ENCODE peak calls at places on chromosomes 2 and 18, in nine cellular contexts. J is IMR-90; X is heart right ventricle; F is brain microvascular endothelial cell; S is effector memory CD4-positive, alpha-beta T cell; I is astrocyte; V is fibroblast of lung; M is trophoblast cell; H is esophagus squamous epithelium. B is an unnamed sample.
A peak's percentile ranks its signal among the peaks of the same experiment; 100 is the strongest.

GRCh38 chr2:133967326-133967725 is 286.5 kb upstream of the MGAT5 start:
- DNase-seq in M (no peak), H (no peak), J (no peak), X (no peak), F (no peak), V (no peak), S (no peak), I (no peak), B (no peak)

GRCh38 chr2:225670111-225670974 is 270.8 kb downstream of the NYAP2 start:
- DNase-seq in M (no peak), F (peak; percentile 2), V (peak; percentile 47), X (no peak), I (peak; percentile 35), S (no peak), J (peak; percentile 74), H (no peak), B (no peak)

GRCh38 chr2:20141056-20141762 is 83.7 kb downstream of the SDC1 start:
- DNase-seq in S (no peak), M (no peak), V (peak; percentile 96), J (peak; percentile 96), I (peak; percentile 94), X (peak; percentile 31), H (no peak), F (peak; percentile 86), B (peak; percentile 88)

GRCh38 chr2:75140288-75140687 is 59.0 kb downstream of the TACR1 start:
- DNase-seq in J (no peak), F (no peak), H (no peak), I (no peak), S (no peak), M (no peak), X (no peak), V (no peak), B (no peak)

GRCh38 chr18:8630546-8630945 is 21.3 kb downstream of the RAB12 start:
- DNase-seq in J (no peak), F (no peak), V (no peak), S (no peak), X (no peak), I (no peak), H (no peak), M (no peak), B (no peak)

GRCh38 chr2:65576861-65577601 is 144.6 kb upstream of the SPRED2 start:
- DNase-seq in I (peak; percentile 95), S (no peak), M (peak; percentile 29), X (no peak), F (peak; percentile 85), J (peak; percentile 95), H (no peak), V (peak; percentile 96), B (peak; percentile 76)

GRCh38 chr2:96953611-96954489 is 32.5 kb downstream of the FAM178B start:
- DNase-seq in I (no peak), J (no peak), V (no peak), H (no peak), S (no peak), F (no peak), M (no peak), X (no peak), B (no peak)

GRCh38 chr2:233226511-233227031 is 24.9 kb upstream of the ATG16L1 start:
- DNase-seq in J (no peak), F (no peak), S (no peak), H (no peak), X (no peak), I (no peak), M (no peak), V (no peak), B (no peak)

GRCh38 chr2:164992818-164993217 is 37.5 kb upstream of the SLC38A11 start:
- DNase-seq in X (no peak), H (no peak), F (peak; percentile 89), I (peak; percentile 82), V (peak; percentile 88), J (peak; percentile 89), M (peak; percentile 91), S (no peak), B (peak; percentile 70)

GRCh38 chr2:101808006-101808562 is 110.6 kb downstream of the MAP4K4 start:
- DNase-seq in V (no peak), H (no peak), I (no peak), M (no peak), X (no peak), J (no peak), S (no peak), F (no peak), B (no peak)

GRCh38 chr2:71608441-71608840 is 155.1 kb downstream of the DYSF start:
- DNase-seq in X (no peak), S (no peak), F (no peak), I (no peak), J (no peak), M (no peak), H (no peak), V (no peak), B (no peak)

GRCh38 chr2:192327576-192327975 is 132.8 kb upstream of the TMEFF2 start:
- DNase-seq in H (no peak), X (no peak), J (no peak), S (no peak), V (no peak), F (no peak), M (no peak), I (no peak), B (no peak)

GRCh38 chr2:71614976-71615768 is 161.8 kb downstream of the DYSF start:
- DNase-seq in V (peak; percentile 68), S (no peak), J (peak; percentile 8), X (peak; percentile 91), F (peak; percentile 35), M (no peak), H (no peak), I (peak; percentile 44), B (no peak)

GRCh38 chr2:8219631-8220393 is 462.0 kb upstream of the ID2 start:
- DNase-seq in H (no peak), X (peak; percentile 71), J (no peak), V (no peak), S (no peak), I (no peak), M (no peak), F (no peak), B (no peak)

GRCh38 chr2:206797376-206797775 is 32.0 kb downstream of the FASTKD2 start:
- DNase-seq in J (no peak), I (no peak), F (no peak), V (no peak), X (no peak), H (no peak), M (peak; percentile 13), S (no peak), B (no peak)

GRCh38 chr18:61957801-61958516 is 65.2 kb upstream of the RNF152 start:
- DNase-seq in J (peak; percentile 26), X (no peak), H (no peak), I (peak; percentile 23), F (peak; percentile 82), V (peak; percentile 47), M (no peak), S (no peak), B (no peak)

GRCh38 chr2:188721231-188721630 is 252.9 kb upstream of the COL3A1 start:
- DNase-seq in J (peak; percentile 26), I (no peak), S (no peak), H (no peak), X (no peak), V (peak; percentile 6), F (no peak), M (no peak), B (no peak)

GRCh38 chr2:26558271-26559043 is 80.5 kb upstream of the OTOF start:
- DNase-seq in I (peak; percentile 41), M (no peak), V (peak; percentile 50), F (no peak), X (no peak), S (no peak), H (no peak), J (no peak), B (no peak)

GRCh38 chr2:126658316-126658909 is 2.5 kb downstream of the GYPC start:
- DNase-seq in X (no peak), S (no peak), J (no peak), H (no peak), F (no peak), V (no peak), M (no peak), I (no peak), B (no peak)

GRCh38 chr2:182625814-182626213 is 90.2 kb upstream of the DNAJC10 start:
- DNase-seq in M (no peak), V (no peak), I (no peak), J (no peak), H (no peak), S (no peak), F (no peak), X (no peak), B (no peak)

GRCh38 chr2:231602874-231603467 is 10.3 kb downstream of the TEX44 start:
- DNase-seq in S (no peak), M (no peak), X (no peak), V (no peak), H (no peak), I (no peak), J (no peak), F (no peak), B (no peak)
- H3K27ac ChIP-seq in S (no peak overlapping the region), M (no peak overlapping the region), X (peak overlapping the region; percentile 99), V (no peak overlapping the region), H (peak overlapping the region; percentile 91), I (no peak overlapping the region), J (no peak overlapping the region), F (no peak overlapping the region), B (no peak overlapping the region)

DNA sequence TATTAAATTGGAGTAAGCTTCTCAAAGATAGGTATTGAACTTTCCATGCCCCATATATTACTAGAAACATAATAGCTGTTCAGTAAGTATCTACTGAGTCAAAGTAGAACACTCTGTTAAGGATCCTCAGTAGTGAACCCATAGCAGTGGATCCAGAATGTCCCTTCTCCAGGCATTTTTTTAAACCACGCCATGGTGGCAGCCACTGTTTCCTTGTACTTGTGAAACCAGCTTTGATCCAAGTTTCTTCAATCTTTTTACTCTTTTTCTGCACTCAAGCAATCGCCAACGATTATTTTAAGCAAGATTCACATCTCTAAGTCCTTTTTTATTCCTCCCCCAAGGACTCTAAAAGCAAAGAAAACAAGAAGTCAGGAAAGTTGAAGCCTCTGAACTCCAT is 291.2 kb upstream of the SLC14A2 start:
- DNase-seq in V (no peak), F (no peak), S (no peak), H (no peak), X (no peak), M (no peak), J (no peak), I (no peak), B (no peak)
- H3K27ac ChIP-seq in V (no peak overlapping the region), F (no peak overlapping the region), S (no peak overlapping the region), H (no peak overlapping the region), X (no peak overlapping the region), M (peak overlapping the region; percentile 55), J (peak overlapping the region; percentile 44), I (no peak overlapping the region), B (no peak overlapping the region)

DNA sequence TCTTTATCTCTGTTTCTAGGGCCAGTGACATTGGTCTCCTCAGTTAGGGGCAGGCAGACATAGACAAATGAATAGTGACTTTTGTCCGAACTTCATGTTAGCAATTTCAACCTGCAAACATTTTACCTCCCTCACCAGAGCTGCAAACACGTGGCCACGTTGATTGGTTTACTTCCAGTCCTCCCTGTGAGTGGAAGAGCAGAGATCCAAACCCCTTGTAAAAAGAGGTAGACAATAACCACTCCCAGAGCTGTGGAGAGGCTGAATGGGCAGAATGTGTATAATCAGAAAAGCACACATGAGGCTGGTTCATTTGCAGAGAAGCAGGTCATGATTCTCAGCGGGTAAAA is 31.1 kb downstream of the CTIF start:
- DNase-seq in F (no peak), H (no peak), X (no peak), M (no peak), V (no peak), I (no peak), J (no peak), S (no peak), B (no peak)
- H3K27ac ChIP-seq in F (no peak overlapping the region), H (no peak overlapping the region), X (no peak overlapping the region), M (no peak overlapping the region), V (no peak overlapping the region), I (no peak overlapping the region), J (no peak overlapping the region), S (no peak overlapping the region), B (no peak overlapping the region)

GRCh38 chr2:45840481-45840880 is 189.0 kb downstream of the PRKCE start:
- DNase-seq in H (no peak), J (no peak), I (no peak), S (no peak), F (no peak), M (no peak), X (no peak), V (no peak), B (no peak)
- H3K27ac ChIP-seq in H (no peak overlapping the region), J (no peak overlapping the region), I (no peak overlapping the region), S (no peak overlapping the region), F (no peak overlapping the region), M (no peak overlapping the region), X (peak overlapping the region; percentile 59), V (no peak overlapping the region), B (no peak overlapping the region)